ENCODE peak calls at places on chromosomes 12 and 14, in ten cellular contexts. One of them, this sample, is unnamed.

GRCh38 chr14:21467620-21468019 is 9.1 kb downstream of the RAB2B start:
- DNase-seq in Panc1: no peak
- DNase-seq in heart right ventricle: no peak
- DNase-seq in IMR-90: peak; percentile 98
- DNase-seq in right cardiac atrium: no peak
- DNase-seq in adipocyte: peak; percentile 76
- DNase-seq in activated T-helper 1 cell treated with anti-CD3 and anti-CD28 coated beads, Interleukin-12 subunit alpha, Interleukin-12 subunit beta, Interleukin-2, Interleukin-4 antibody, amounts not matched to agents 30 ng/mL and 10 ng/mL and 1 ng/mL, durations not matched to agents 14 hours and 24 hours and 36 hours: no peak
- DNase-seq in right atrium auricular region: no peak
- DNase-seq in mucosa of descending colon: no peak
- DNase-seq in sciatic nerve: no peak
- DNase-seq in this sample: no peak

GRCh38 chr14:103501041-103501870 is 21.4 kb downstream of the CKB start:
- DNase-seq in Panc1: no peak
- DNase-seq in heart right ventricle: no peak
- DNase-seq in IMR-90: no peak
- DNase-seq in right cardiac atrium: no peak
- DNase-seq in adipocyte: no peak
- DNase-seq in activated T-helper 1 cell treated with anti-CD3 and anti-CD28 coated beads, Interleukin-12 subunit alpha, Interleukin-12 subunit beta, Interleukin-2, Interleukin-4 antibody, amounts not matched to agents 30 ng/mL and 10 ng/mL and 1 ng/mL, durations not matched to agents 14 hours and 24 hours and 36 hours: no peak
- DNase-seq in right atrium auricular region: no peak
- DNase-seq in mucosa of descending colon: no peak
- DNase-seq in sciatic nerve: no peak
- DNase-seq in this sample: no peak

GRCh38 chr14:72615511-72616121 is 278.3 kb downstream of the DPF3 start:
- DNase-seq in Panc1: no peak
- DNase-seq in heart right ventricle: no peak
- DNase-seq in IMR-90: peak; percentile 47
- DNase-seq in right cardiac atrium: no peak
- DNase-seq in adipocyte: peak; percentile 73
- DNase-seq in activated T-helper 1 cell treated with anti-CD3 and anti-CD28 coated beads, Interleukin-12 subunit alpha, Interleukin-12 subunit beta, Interleukin-2, Interleukin-4 antibody, amounts not matched to agents 30 ng/mL and 10 ng/mL and 1 ng/mL, durations not matched to agents 14 hours and 24 hours and 36 hours: no peak
- DNase-seq in right atrium auricular region: no peak
- DNase-seq in mucosa of descending colon: no peak
- DNase-seq in sciatic nerve: no peak
- DNase-seq in this sample: no peak

GRCh38 chr12:51198568-51199400 is 19.1 kb downstream of the POU6F1 start:
- DNase-seq in Panc1: no peak
- DNase-seq in heart right ventricle: no peak
- DNase-seq in IMR-90: no peak
- DNase-seq in right cardiac atrium: no peak
- DNase-seq in adipocyte: no peak
- DNase-seq in activated T-helper 1 cell treated with anti-CD3 and anti-CD28 coated beads, Interleukin-12 subunit alpha, Interleukin-12 subunit beta, Interleukin-2, Interleukin-4 antibody, amounts not matched to agents 30 ng/mL and 10 ng/mL and 1 ng/mL, durations not matched to agents 14 hours and 24 hours and 36 hours: no peak
- DNase-seq in right atrium auricular region: no peak
- DNase-seq in mucosa of descending colon: no peak
- DNase-seq in sciatic nerve: no peak
- DNase-seq in this sample: no peak

GRCh38 chr14:88002421-88002820 is 2.5 kb upstream of the GPR65 start:
- DNase-seq in Panc1: no peak
- DNase-seq in heart right ventricle: no peak
- DNase-seq in IMR-90: no peak
- DNase-seq in right cardiac atrium: no peak
- DNase-seq in adipocyte: no peak
- DNase-seq in activated T-helper 1 cell treated with anti-CD3 and anti-CD28 coated beads, Interleukin-12 subunit alpha, Interleukin-12 subunit beta, Interleukin-2, Interleukin-4 antibody, amounts not matched to agents 30 ng/mL and 10 ng/mL and 1 ng/mL, durations not matched to agents 14 hours and 24 hours and 36 hours: no peak
- DNase-seq in right atrium auricular region: no peak
- DNase-seq in mucosa of descending colon: no peak
- DNase-seq in sciatic nerve: no peak
- DNase-seq in this sample: no peak

GRCh38 chr12:29673346-29673745 is 110.4 kb downstream of the TMTC1 start:
- DNase-seq in Panc1: no peak
- DNase-seq in heart right ventricle: no peak
- DNase-seq in IMR-90: peak; percentile 71
- DNase-seq in right cardiac atrium: no peak
- DNase-seq in adipocyte: peak; percentile 52
- DNase-seq in activated T-helper 1 cell treated with anti-CD3 and anti-CD28 coated beads, Interleukin-12 subunit alpha, Interleukin-12 subunit beta, Interleukin-2, Interleukin-4 antibody, amounts not matched to agents 30 ng/mL and 10 ng/mL and 1 ng/mL, durations not matched to agents 14 hours and 24 hours and 36 hours: no peak
- DNase-seq in right atrium auricular region: no peak
- DNase-seq in mucosa of descending colon: no peak
- DNase-seq in sciatic nerve: no peak
- DNase-seq in this sample: no peak

GRCh38 chr12:64102339-64102738 is 119.8 kb downstream of the KICS2 start:
- DNase-seq in Panc1: no peak
- DNase-seq in heart right ventricle: no peak
- DNase-seq in IMR-90: no peak
- DNase-seq in right cardiac atrium: no peak
- DNase-seq in adipocyte: no peak
- DNase-seq in activated T-helper 1 cell treated with anti-CD3 and anti-CD28 coated beads, Interleukin-12 subunit alpha, Interleukin-12 subunit beta, Interleukin-2, Interleukin-4 antibody, amounts not matched to agents 30 ng/mL and 10 ng/mL and 1 ng/mL, durations not matched to agents 14 hours and 24 hours and 36 hours: no peak
- DNase-seq in right atrium auricular region: no peak
- DNase-seq in mucosa of descending colon: no peak
- DNase-seq in sciatic nerve: no peak
- DNase-seq in this sample: no peak

GRCh38 chr14:81565441-81566290 is 32.0 kb upstream of the SEL1L start:
- DNase-seq in Panc1: no peak
- DNase-seq in heart right ventricle: no peak
- DNase-seq in IMR-90: no peak
- DNase-seq in right cardiac atrium: no peak
- DNase-seq in adipocyte: peak; percentile 54
- DNase-seq in activated T-helper 1 cell treated with anti-CD3 and anti-CD28 coated beads, Interleukin-12 subunit alpha, Interleukin-12 subunit beta, Interleukin-2, Interleukin-4 antibody, amounts not matched to agents 30 ng/mL and 10 ng/mL and 1 ng/mL, durations not matched to agents 14 hours and 24 hours and 36 hours: no peak
- DNase-seq in right atrium auricular region: no peak
- DNase-seq in mucosa of descending colon: peak; percentile 41
- DNase-seq in sciatic nerve: no peak
- DNase-seq in this sample: no peak

GRCh38 chr12:5589055-5589454 is 157.1 kb downstream of the NTF3 start:
- DNase-seq in Panc1: no peak
- DNase-seq in heart right ventricle: no peak
- DNase-seq in IMR-90: no peak
- DNase-seq in right cardiac atrium: no peak
- DNase-seq in adipocyte: no peak
- DNase-seq in activated T-helper 1 cell treated with anti-CD3 and anti-CD28 coated beads, Interleukin-12 subunit alpha, Interleukin-12 subunit beta, Interleukin-2, Interleukin-4 antibody, amounts not matched to agents 30 ng/mL and 10 ng/mL and 1 ng/mL, durations not matched to agents 14 hours and 24 hours and 36 hours: no peak
- DNase-seq in right atrium auricular region: no peak
- DNase-seq in mucosa of descending colon: no peak
- DNase-seq in sciatic nerve: no peak
- DNase-seq in this sample: no peak

GRCh38 chr14:23122086-23122485 is 3.0 kb upstream of the CEBPE start:
- DNase-seq in Panc1: no peak
- DNase-seq in heart right ventricle: no peak
- DNase-seq in IMR-90: no peak
- DNase-seq in right cardiac atrium: no peak
- DNase-seq in adipocyte: no peak
- DNase-seq in activated T-helper 1 cell treated with anti-CD3 and anti-CD28 coated beads, Interleukin-12 subunit alpha, Interleukin-12 subunit beta, Interleukin-2, Interleukin-4 antibody, amounts not matched to agents 30 ng/mL and 10 ng/mL and 1 ng/mL, durations not matched to agents 14 hours and 24 hours and 36 hours: no peak
- DNase-seq in right atrium auricular region: no peak
- DNase-seq in mucosa of descending colon: no peak
- DNase-seq in sciatic nerve: no peak
- DNase-seq in this sample: no peak

GRCh38 chr14:22168092-22168955 is 420.7 kb downstream of the DAD1 start:
- DNase-seq in Panc1: no peak
- DNase-seq in heart right ventricle: no peak
- DNase-seq in IMR-90: peak; percentile 63
- DNase-seq in right cardiac atrium: no peak
- DNase-seq in adipocyte: no peak
- DNase-seq in activated T-helper 1 cell treated with anti-CD3 and anti-CD28 coated beads, Interleukin-12 subunit alpha, Interleukin-12 subunit beta, Interleukin-2, Interleukin-4 antibody, amounts not matched to agents 30 ng/mL and 10 ng/mL and 1 ng/mL, durations not matched to agents 14 hours and 24 hours and 36 hours: no peak
- DNase-seq in right atrium auricular region: no peak
- DNase-seq in mucosa of descending colon: no peak
- DNase-seq in sciatic nerve: no peak
- DNase-seq in this sample: no peak

GRCh38 chr14:29144598-29144997 is 378.0 kb downstream of the FOXG1 start:
- DNase-seq in Panc1: no peak
- DNase-seq in heart right ventricle: no peak
- DNase-seq in IMR-90: peak; percentile 99
- DNase-seq in right cardiac atrium: no peak
- DNase-seq in adipocyte: peak; percentile 96
- DNase-seq in activated T-helper 1 cell treated with anti-CD3 and anti-CD28 coated beads, Interleukin-12 subunit alpha, Interleukin-12 subunit beta, Interleukin-2, Interleukin-4 antibody, amounts not matched to agents 30 ng/mL and 10 ng/mL and 1 ng/mL, durations not matched to agents 14 hours and 24 hours and 36 hours: no peak
- DNase-seq in right atrium auricular region: no peak
- DNase-seq in mucosa of descending colon: no peak
- DNase-seq in sciatic nerve: no peak
- DNase-seq in this sample: no peak

GRCh38 chr12:46159239-46159901 is 109.5 kb downstream of the SLC38A1 start:
- DNase-seq in Panc1: no peak
- DNase-seq in heart right ventricle: no peak
- DNase-seq in IMR-90: no peak
- DNase-seq in right cardiac atrium: no peak
- DNase-seq in adipocyte: no peak
- DNase-seq in activated T-helper 1 cell treated with anti-CD3 and anti-CD28 coated beads, Interleukin-12 subunit alpha, Interleukin-12 subunit beta, Interleukin-2, Interleukin-4 antibody, amounts not matched to agents 30 ng/mL and 10 ng/mL and 1 ng/mL, durations not matched to agents 14 hours and 24 hours and 36 hours: no peak
- DNase-seq in right atrium auricular region: no peak
- DNase-seq in mucosa of descending colon: no peak
- DNase-seq in sciatic nerve: no peak
- DNase-seq in this sample: no peak

GRCh38 chr12:62802981-62803380 is 132.0 kb downstream of the PPM1H start:
- DNase-seq in Panc1: no peak
- DNase-seq in heart right ventricle: no peak
- DNase-seq in IMR-90: peak; percentile 37
- DNase-seq in right cardiac atrium: no peak
- DNase-seq in adipocyte: peak; percentile 53
- DNase-seq in activated T-helper 1 cell treated with anti-CD3 and anti-CD28 coated beads, Interleukin-12 subunit alpha, Interleukin-12 subunit beta, Interleukin-2, Interleukin-4 antibody, amounts not matched to agents 30 ng/mL and 10 ng/mL and 1 ng/mL, durations not matched to agents 14 hours and 24 hours and 36 hours: no peak
- DNase-seq in right atrium auricular region: no peak
- DNase-seq in mucosa of descending colon: no peak
- DNase-seq in sciatic nerve: no peak
- DNase-seq in this sample: no peak

GRCh38 chr14:59150990-59151389 is 37.5 kb upstream of the DAAM1 start:
- DNase-seq in Panc1: no peak
- DNase-seq in heart right ventricle: no peak
- DNase-seq in IMR-90: no peak
- DNase-seq in right cardiac atrium: no peak
- DNase-seq in adipocyte: no peak
- DNase-seq in activated T-helper 1 cell treated with anti-CD3 and anti-CD28 coated beads, Interleukin-12 subunit alpha, Interleukin-12 subunit beta, Interleukin-2, Interleukin-4 antibody, amounts not matched to agents 30 ng/mL and 10 ng/mL and 1 ng/mL, durations not matched to agents 14 hours and 24 hours and 36 hours: no peak
- DNase-seq in right atrium auricular region: no peak
- DNase-seq in mucosa of descending colon: no peak
- DNase-seq in sciatic nerve: no peak
- DNase-seq in this sample: no peak

GRCh38 chr12:11408096-11408495 is 12.7 kb upstream of the PRB2 start:
- DNase-seq in Panc1: no peak
- DNase-seq in heart right ventricle: no peak
- DNase-seq in IMR-90: no peak
- DNase-seq in right cardiac atrium: no peak
- DNase-seq in adipocyte: no peak
- DNase-seq in activated T-helper 1 cell treated with anti-CD3 and anti-CD28 coated beads, Interleukin-12 subunit alpha, Interleukin-12 subunit beta, Interleukin-2, Interleukin-4 antibody, amounts not matched to agents 30 ng/mL and 10 ng/mL and 1 ng/mL, durations not matched to agents 14 hours and 24 hours and 36 hours: no peak
- DNase-seq in right atrium auricular region: no peak
- DNase-seq in mucosa of descending colon: no peak
- DNase-seq in sciatic nerve: no peak
- DNase-seq in this sample: no peak

GRCh38 chr12:66620026-66620425 is 58.9 kb downstream of the GRIP1 start:
- DNase-seq in Panc1: no peak
- DNase-seq in heart right ventricle: no peak
- DNase-seq in IMR-90: no peak
- DNase-seq in right cardiac atrium: no peak
- DNase-seq in adipocyte: no peak
- DNase-seq in activated T-helper 1 cell treated with anti-CD3 and anti-CD28 coated beads, Interleukin-12 subunit alpha, Interleukin-12 subunit beta, Interleukin-2, Interleukin-4 antibody, amounts not matched to agents 30 ng/mL and 10 ng/mL and 1 ng/mL, durations not matched to agents 14 hours and 24 hours and 36 hours: no peak
- DNase-seq in right atrium auricular region: no peak
- DNase-seq in mucosa of descending colon: no peak
- DNase-seq in sciatic nerve: no peak
- DNase-seq in this sample: no peak

GRCh38 chr12:99553461-99553860 is 94.1 kb upstream of the GARIN6 start:
- DNase-seq in Panc1: no peak
- DNase-seq in heart right ventricle: no peak
- DNase-seq in IMR-90: no peak
- DNase-seq in right cardiac atrium: no peak
- DNase-seq in adipocyte: peak; percentile 0
- DNase-seq in activated T-helper 1 cell treated with anti-CD3 and anti-CD28 coated beads, Interleukin-12 subunit alpha, Interleukin-12 subunit beta, Interleukin-2, Interleukin-4 antibody, amounts not matched to agents 30 ng/mL and 10 ng/mL and 1 ng/mL, durations not matched to agents 14 hours and 24 hours and 36 hours: no peak
- DNase-seq in right atrium auricular region: no peak
- DNase-seq in mucosa of descending colon: no peak
- DNase-seq in sciatic nerve: no peak
- DNase-seq in this sample: no peak

GRCh38 chr12:52521581-52522266 is 1.5 kb upstream of the KRT5 start:
- DNase-seq in Panc1: no peak
- DNase-seq in heart right ventricle: no peak
- DNase-seq in IMR-90: no peak
- DNase-seq in right cardiac atrium: no peak
- DNase-seq in adipocyte: no peak
- DNase-seq in activated T-helper 1 cell treated with anti-CD3 and anti-CD28 coated beads, Interleukin-12 subunit alpha, Interleukin-12 subunit beta, Interleukin-2, Interleukin-4 antibody, amounts not matched to agents 30 ng/mL and 10 ng/mL and 1 ng/mL, durations not matched to agents 14 hours and 24 hours and 36 hours: no peak
- DNase-seq in right atrium auricular region: peak; percentile 55
- DNase-seq in mucosa of descending colon: no peak
- DNase-seq in sciatic nerve: peak; percentile 54
- DNase-seq in this sample: no peak

GRCh38 chr12:54950071-54950727 is 34.4 kb downstream of the TESPA1 start:
- DNase-seq in Panc1: no peak
- DNase-seq in heart right ventricle: no peak
- DNase-seq in IMR-90: no peak
- DNase-seq in right cardiac atrium: no peak
- DNase-seq in adipocyte: no peak
- DNase-seq in activated T-helper 1 cell treated with anti-CD3 and anti-CD28 coated beads, Interleukin-12 subunit alpha, Interleukin-12 subunit beta, Interleukin-2, Interleukin-4 antibody, amounts not matched to agents 30 ng/mL and 10 ng/mL and 1 ng/mL, durations not matched to agents 14 hours and 24 hours and 36 hours: no peak
- DNase-seq in right atrium auricular region: no peak
- DNase-seq in mucosa of descending colon: no peak
- DNase-seq in sciatic nerve: no peak
- DNase-seq in this sample: no peak

GRCh38 chr14:81256289-81256960 is 35.7 kb upstream of the GTF2A1 start:
- DNase-seq in Panc1: no peak
- DNase-seq in heart right ventricle: no peak
- DNase-seq in IMR-90: no peak
- DNase-seq in right cardiac atrium: no peak
- DNase-seq in adipocyte: no peak
- DNase-seq in activated T-helper 1 cell treated with anti-CD3 and anti-CD28 coated beads, Interleukin-12 subunit alpha, Interleukin-12 subunit beta, Interleukin-2, Interleukin-4 antibody, amounts not matched to agents 30 ng/mL and 10 ng/mL and 1 ng/mL, durations not matched to agents 14 hours and 24 hours and 36 hours: no peak
- DNase-seq in right atrium auricular region: no peak
- DNase-seq in mucosa of descending colon: no peak
- DNase-seq in sciatic nerve: no peak
- DNase-seq in this sample: no peak

GRCh38 chr14:77225254-77225653 is 43.7 kb downstream of the TMEM63C start:
- DNase-seq in Panc1: no peak
- DNase-seq in heart right ventricle: no peak
- DNase-seq in IMR-90: no peak
- DNase-seq in right cardiac atrium: no peak
- DNase-seq in adipocyte: no peak
- DNase-seq in activated T-helper 1 cell treated with anti-CD3 and anti-CD28 coated beads, Interleukin-12 subunit alpha, Interleukin-12 subunit beta, Interleukin-2, Interleukin-4 antibody, amounts not matched to agents 30 ng/mL and 10 ng/mL and 1 ng/mL, durations not matched to agents 14 hours and 24 hours and 36 hours: no peak
- DNase-seq in right atrium auricular region: no peak
- DNase-seq in mucosa of descending colon: no peak
- DNase-seq in sciatic nerve: no peak
- DNase-seq in this sample: no peak

GRCh38 chr12:57332646-57333312 is 81.8 kb upstream of the STAC3 start:
- DNase-seq in Panc1: no peak
- DNase-seq in heart right ventricle: no peak
- DNase-seq in IMR-90: peak; percentile 25
- DNase-seq in right cardiac atrium: no peak
- DNase-seq in adipocyte: peak; percentile 2
- DNase-seq in activated T-helper 1 cell treated with anti-CD3 and anti-CD28 coated beads, Interleukin-12 subunit alpha, Interleukin-12 subunit beta, Interleukin-2, Interleukin-4 antibody, amounts not matched to agents 30 ng/mL and 10 ng/mL and 1 ng/mL, durations not matched to agents 14 hours and 24 hours and 36 hours: no peak
- DNase-seq in right atrium auricular region: no peak
- DNase-seq in mucosa of descending colon: no peak
- DNase-seq in sciatic nerve: no peak
- DNase-seq in this sample: no peak

GRCh38 chr12:51823875-51824565 is 24.5 kb downstream of the FIGNL2 start:
- DNase-seq in Panc1: no peak
- DNase-seq in heart right ventricle: no peak
- DNase-seq in IMR-90: peak; percentile 73
- DNase-seq in right cardiac atrium: no peak
- DNase-seq in adipocyte: peak; percentile 80
- DNase-seq in activated T-helper 1 cell treated with anti-CD3 and anti-CD28 coated beads, Interleukin-12 subunit alpha, Interleukin-12 subunit beta, Interleukin-2, Interleukin-4 antibody, amounts not matched to agents 30 ng/mL and 10 ng/mL and 1 ng/mL, durations not matched to agents 14 hours and 24 hours and 36 hours: no peak
- DNase-seq in right atrium auricular region: no peak
- DNase-seq in mucosa of descending colon: peak; percentile 59
- DNase-seq in sciatic nerve: no peak
- DNase-seq in this sample: no peak

GRCh38 chr12:96368233-96368632 is 32.0 kb downstream of the CDK17 start:
- DNase-seq in Panc1: no peak
- DNase-seq in heart right ventricle: no peak
- DNase-seq in IMR-90: no peak
- DNase-seq in right cardiac atrium: no peak
- DNase-seq in adipocyte: no peak
- DNase-seq in activated T-helper 1 cell treated with anti-CD3 and anti-CD28 coated beads, Interleukin-12 subunit alpha, Interleukin-12 subunit beta, Interleukin-2, Interleukin-4 antibody, amounts not matched to agents 30 ng/mL and 10 ng/mL and 1 ng/mL, durations not matched to agents 14 hours and 24 hours and 36 hours: no peak
- DNase-seq in right atrium auricular region: no peak
- DNase-seq in mucosa of descending colon: no peak
- DNase-seq in sciatic nerve: no peak
- DNase-seq in this sample: no peak

GRCh38 chr12:116861331-116861730 is 19.9 kb downstream of the HRK start:
- DNase-seq in Panc1: no peak
- DNase-seq in heart right ventricle: peak; percentile 31
- DNase-seq in IMR-90: peak; percentile 90
- DNase-seq in right cardiac atrium: peak; percentile 34
- DNase-seq in adipocyte: peak; percentile 79
- DNase-seq in activated T-helper 1 cell treated with anti-CD3 and anti-CD28 coated beads, Interleukin-12 subunit alpha, Interleukin-12 subunit beta, Interleukin-2, Interleukin-4 antibody, amounts not matched to agents 30 ng/mL and 10 ng/mL and 1 ng/mL, durations not matched to agents 14 hours and 24 hours and 36 hours: peak; percentile 15
- DNase-seq in right atrium auricular region: no peak
- DNase-seq in mucosa of descending colon: peak; percentile 36
- DNase-seq in sciatic nerve: peak; percentile 70
- DNase-seq in this sample: no peak

GRCh38 chr14:55071051-55071450 is 19.6 kb downstream of the MAPK1IP1L start:
- DNase-seq in Panc1: no peak
- DNase-seq in heart right ventricle: no peak
- DNase-seq in IMR-90: peak; percentile 50
- DNase-seq in right cardiac atrium: no peak
- DNase-seq in adipocyte: no peak
- DNase-seq in activated T-helper 1 cell treated with anti-CD3 and anti-CD28 coated beads, Interleukin-12 subunit alpha, Interleukin-12 subunit beta, Interleukin-2, Interleukin-4 antibody, amounts not matched to agents 30 ng/mL and 10 ng/mL and 1 ng/mL, durations not matched to agents 14 hours and 24 hours and 36 hours: no peak
- DNase-seq in right atrium auricular region: no peak
- DNase-seq in mucosa of descending colon: no peak
- DNase-seq in sciatic nerve: no peak
- DNase-seq in this sample: no peak

GRCh38 chr14:77151245-77151644 is 9.7 kb upstream of the ZDHHC22 start:
- DNase-seq in Panc1: no peak
- DNase-seq in heart right ventricle: no peak
- DNase-seq in IMR-90: no peak
- DNase-seq in right cardiac atrium: no peak
- DNase-seq in adipocyte: peak; percentile 49
- DNase-seq in activated T-helper 1 cell treated with anti-CD3 and anti-CD28 coated beads, Interleukin-12 subunit alpha, Interleukin-12 subunit beta, Interleukin-2, Interleukin-4 antibody, amounts not matched to agents 30 ng/mL and 10 ng/mL and 1 ng/mL, durations not matched to agents 14 hours and 24 hours and 36 hours: no peak
- DNase-seq in right atrium auricular region: no peak
- DNase-seq in mucosa of descending colon: no peak
- DNase-seq in sciatic nerve: no peak
- DNase-seq in this sample: no peak

This sample was measured in gastrocnemius medialis.